ENCODE peak calls at places on chromosomes 12 and 14, in four cellular contexts. C is K562, M is GM23338, I is SK-N-SH. A is an unnamed sample.

GRCh38 chr14:92591346-92591745 is 77.8 kb downstream of the RIN3 start:
- DNase-seq in C (no peak), I (no peak), M (no peak), A (no peak)

GRCh38 chr14:51860164-51860835 is at the start of gene GNG2:
- DNase-seq in M (peak; percentile 82), I (peak; percentile 75), C (peak; percentile 3), A (peak; percentile 56)

GRCh38 chr12:27048822-27049752 is 26.7 kb downstream of the MED21 start:
- DNase-seq in I (no peak), M (no peak), C (peak; percentile 62), A (no peak)

GRCh38 chr12:104427547-104427938 is 29.2 kb upstream of the CHST11 start:
- DNase-seq in I (no peak), C (no peak), M (no peak), A (no peak)

GRCh38 chr14:102508410-102508773 is 1.2 kb downstream of the ANKRD9 start:
- DNase-seq in I (no peak), C (peak; percentile 87), M (no peak), A (peak; percentile 60)

GRCh38 chr12:45191239-45191638 is 24.7 kb upstream of the ANO6 start:
- DNase-seq in M (no peak), I (no peak), C (no peak), A (no peak)

GRCh38 chr14:52755607-52756316 is 25.8 kb downstream of the STYX start:
- DNase-seq in I (no peak), C (no peak), M (no peak), A (no peak)

GRCh38 chr12:112179936-112180335 is 54.6 kb downstream of the TRAFD1 start:
- DNase-seq in C (no peak), I (no peak), M (no peak), A (no peak)

GRCh38 chr12:107847430-107847829 is 72.9 kb downstream of the ASCL4 start:
- DNase-seq in M (no peak), C (no peak), I (no peak), A (no peak)

GRCh38 chr14:99175331-99176155 is 96.5 kb downstream of the BCL11B start:
- DNase-seq in C (no peak), I (no peak), M (no peak), A (no peak)

GRCh38 chr14:64244279-64244678 is 49.9 kb downstream of the ESR2 start:
- DNase-seq in M (no peak), C (no peak), I (no peak), A (no peak)

GRCh38 chr12:22477166-22477893 is 67.0 kb downstream of the C2CD5 start:
- DNase-seq in M (no peak), C (no peak), I (no peak), A (no peak)

GRCh38 chr14:77208266-77208978 is 26.8 kb downstream of the TMEM63C start:
- DNase-seq in I (peak; percentile 39), M (peak; percentile 87), C (peak; percentile 26), A (peak; percentile 47)

GRCh38 chr12:39440101-39440500 is 2.8 kb downstream of the KIF21A start:
- DNase-seq in M (no peak), I (no peak), C (no peak), A (no peak)

GRCh38 chr14:30227871-30228270 is 300.2 kb upstream of the PRKD1 start:
- DNase-seq in I (no peak), C (no peak), M (no peak), A (no peak)

GRCh38 chr12:87054225-87054624 is 798.0 kb upstream of the MGAT4C start:
- DNase-seq in M (no peak), I (no peak), C (no peak), A (no peak)

GRCh38 chr14:69501362-69501964 is 16.9 kb downstream of the PLEKHD1 start:
- DNase-seq in M (no peak), C (no peak), I (peak; percentile 57), A (no peak)

GRCh38 chr12:132337557-132337956 is 8.2 kb upstream of the GALNT9 start:
- DNase-seq in C (no peak), M (no peak), I (no peak), A (no peak)

GRCh38 chr12:130026608-130027176 is 122.9 kb upstream of the TMEM132D start:
- DNase-seq in C (peak; percentile 54), I (peak; percentile 67), M (peak; percentile 66), A (peak; percentile 40)

GRCh38 chr14:30621354-30621953 is 665 bp upstream of the SCFD1 start:
- DNase-seq in C (peak; percentile 43), M (peak; percentile 56), I (peak; percentile 17), A (peak; percentile 48)

GRCh38 chr14:50068496-50068895 is 47.9 kb downstream of the VCPKMT start:
- DNase-seq in C (no peak), I (no peak), M (no peak), A (no peak)

GRCh38 chr12:106080111-106080732 is 58.5 kb downstream of the NUAK1 start:
- DNase-seq in C (no peak), I (no peak), M (no peak), A (no peak)

GRCh38 chr12:24496755-24497154 is 452.1 kb downstream of the BCAT1 start:
- DNase-seq in I (no peak), C (no peak), M (no peak), A (no peak)

GRCh38 chr12:31325524-31325875 is 450 bp downstream of the SINHCAF start:
- DNase-seq in I (no peak), C (no peak), M (no peak), A (peak; percentile 19)

GRCh38 chr12:31326689-31327659 is 1.0 kb upstream of the SINHCAF start:
- DNase-seq in C (no peak), I (no peak), M (no peak), A (no peak)

GRCh38 chr12:31324116-31324844 is 1.7 kb downstream of the SINHCAF start:
- DNase-seq in I (peak; percentile 79), M (peak; percentile 76), C (peak; percentile 78), A (peak; percentile 72)

GRCh38 chr12:31324845-31325523 is 966 bp downstream of the SINHCAF start:
- DNase-seq in I (peak; percentile 60), C (peak; percentile 66), M (peak; percentile 38), A (peak; percentile 59)

GRCh38 chr12:31325877-31326631 is at the start of gene SINHCAF:
- DNase-seq in C (peak; percentile 100), M (peak; percentile 100), I (peak; percentile 97), A (peak; percentile 99)
- TF ChIP-seq REST in C (no peak), M (no peak), I (no peak), A (no peak)

GRCh38 chr12:56219840-56220239 is 1.9 kb downstream of the RNF41 start:
- DNase-seq in C (no peak), M (no peak), I (no peak), A (no peak)

GRCh38 chr12:56220611-56221232 is 1.0 kb downstream of the RNF41 start:
- DNase-seq in C (peak; percentile 30), M (peak; percentile 52), I (no peak), A (no peak)

GRCh38 chr12:56221757-56222530 is at the start of gene RNF41:
- DNase-seq in I (peak; percentile 96), M (peak; percentile 99), C (peak; percentile 97), A (peak; percentile 100)

GRCh38 chr12:56222531-56222895 is 791 bp upstream of the RNF41 start:
- DNase-seq in M (no peak), C (no peak), I (no peak), A (no peak)

GRCh38 chr12:56221233-56221756 is 427 bp downstream of the RNF41 start:
- DNase-seq in C (peak; percentile 27), I (peak; percentile 72), M (peak; percentile 81), A (peak; percentile 87)
- TF ChIP-seq REST in C (no peak), I (peak; percentile 47), M (no peak), A (no peak)

DNA sequence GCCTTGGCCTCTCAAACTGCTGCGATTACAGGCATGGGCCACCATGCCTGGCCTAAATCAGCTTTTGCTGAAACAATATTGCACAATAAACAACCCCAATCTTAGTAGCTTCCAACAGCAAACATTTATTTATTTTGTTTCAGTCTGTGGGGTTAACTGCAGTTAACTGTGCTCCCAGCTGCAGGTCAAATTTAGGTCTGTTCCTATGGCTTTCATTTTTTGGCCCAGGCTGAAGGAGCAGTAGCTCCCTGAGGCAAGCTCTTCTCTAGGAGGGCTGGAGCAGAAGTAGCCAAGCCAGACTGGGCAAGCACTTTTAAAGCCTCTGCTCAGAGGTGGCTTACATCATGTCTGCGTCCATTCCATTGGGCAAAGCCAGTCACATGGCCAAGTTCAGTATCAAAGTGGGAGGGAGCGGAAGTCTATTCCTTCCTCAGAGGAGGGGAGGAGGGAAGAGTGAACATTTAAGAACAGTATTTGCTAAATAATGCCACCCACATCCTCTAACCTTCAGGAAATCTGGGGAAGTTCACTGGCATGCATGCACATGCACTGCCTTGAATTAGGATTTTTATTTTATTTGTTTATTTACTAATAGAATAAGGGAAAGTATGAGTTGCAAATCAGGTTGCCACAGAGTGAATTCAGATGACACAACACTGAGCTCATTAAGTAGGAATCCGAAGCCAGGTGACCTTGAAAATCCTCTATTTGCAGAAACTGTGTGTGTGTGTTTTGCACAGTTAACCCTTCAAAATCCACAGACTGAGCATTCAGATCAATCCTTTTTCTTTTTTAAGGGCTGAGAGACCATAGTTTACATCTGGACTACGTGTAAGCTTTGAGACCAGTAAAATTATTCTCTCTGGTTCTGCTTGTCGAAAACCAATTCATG is 122.0 kb upstream of the SEL1L start:
- DNase-seq in M (peak; percentile 40), C (peak; percentile 1), I (no peak), A (no peak)
- TF ChIP-seq REST in M (no peak), C (no peak), I (no peak), A (no peak)

GRCh38 chr12:32107376-32108267 is 975 bp downstream of the BICD1 start:
- DNase-seq in C (peak; percentile 56), M (peak; percentile 38), I (peak; percentile 31), A (peak; percentile 31)
- TF ChIP-seq REST in C (no peak), M (no peak), I (no peak), A (no peak)

GRCh38 chr12:46454981-46455380 is 82.4 kb upstream of the SLC38A2 start:
- DNase-seq in M (no peak), C (no peak), I (no peak), A (no peak)

GRCh38 chr12:46456356-46457334 is 84.1 kb upstream of the SLC38A2 start:
- DNase-seq in I (no peak), M (no peak), C (no peak), A (no peak)

GRCh38 chr12:46453428-46453827 is 80.9 kb upstream of the SLC38A2 start:
- DNase-seq in C (no peak), I (no peak), M (no peak), A (no peak)

GRCh38 chr12:46457958-46458357 is 85.4 kb upstream of the SLC38A2 start:
- DNase-seq in I (no peak), C (no peak), M (no peak), A (no peak)

GRCh38 chr12:46455648-46456352 is 83.2 kb upstream of the SLC38A2 start:
- DNase-seq in M (no peak), I (no peak), C (peak; percentile 46), A (no peak)
- TF ChIP-seq REST in M (no peak), I (no peak), C (no peak), A (no peak)

DNA sequence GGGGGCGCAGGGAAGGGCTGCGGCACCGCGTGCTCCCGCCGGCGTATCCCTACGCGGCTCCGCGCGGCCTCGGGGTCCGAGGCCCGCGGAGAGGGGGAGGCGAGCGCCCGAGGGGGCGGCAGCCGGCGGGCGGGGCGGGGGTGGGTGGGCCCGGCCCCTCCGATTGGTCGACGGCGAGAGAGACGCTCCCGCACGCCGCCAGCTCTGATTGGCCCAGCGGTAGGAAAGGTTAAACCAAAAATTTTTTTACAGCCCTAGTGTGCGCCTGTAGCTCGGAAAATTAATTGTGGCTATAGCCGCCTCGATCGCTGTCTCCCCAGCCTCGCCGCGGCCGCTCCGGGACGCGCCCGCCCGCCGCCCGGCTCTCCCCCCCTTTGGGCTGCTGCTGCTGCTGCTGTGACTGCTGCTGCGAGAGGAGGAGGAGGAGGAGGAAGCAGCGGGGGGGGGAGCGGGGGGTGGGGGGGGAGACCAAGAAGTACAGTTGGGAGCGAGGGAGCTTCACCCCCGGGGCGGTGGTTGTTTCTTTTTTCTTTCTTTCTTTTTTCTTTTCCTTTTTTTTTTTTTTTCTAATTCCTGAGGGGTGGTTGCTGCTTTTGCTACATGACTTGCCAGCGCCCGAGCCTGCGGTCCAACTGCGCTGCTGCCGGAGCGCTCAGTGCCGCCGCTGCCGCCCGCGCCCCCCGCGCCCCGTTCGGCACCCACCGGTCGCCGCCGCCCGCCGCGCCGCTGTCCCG is at the start of gene FOXG1:
- DNase-seq in M (peak; percentile 88), C (peak; percentile 79), I (peak; percentile 46), A (no peak)
- TF ChIP-seq REST in M (no peak), C (no peak), I (no peak), A (no peak)